ENCODE peak calls at places on chromosome 21, in eight cellular contexts. I is right lobe of liver, P is GM12878, N is K562, F is adrenal gland, T is A549, Z is spleen, X is esophagus squamous epithelium. K is an unnamed sample.

GRCh38 chr21:38989745-38990423 is 184.2 kb downstream of the ETS2 start:
- DNase-seq in I (no peak), P (no peak), N (no peak), F (peak), T (no peak), Z (no peak), X (no peak), K (no peak)

GRCh38 chr21:31555741-31556191 is 103.7 kb upstream of the SOD1 start:
- DNase-seq in I (no peak), P (no peak), N (no peak), F (no peak), T (no peak), Z (no peak), X (no peak), K (no peak)

GRCh38 chr21:32611471-32611997 is 643 bp downstream of the CFAP298 start:
- DNase-seq in I (no peak), P (no peak), N (peak), F (peak), T (peak), Z (peak), X (no peak), K (peak)

GRCh38 chr21:37043818-37044217 is 29.1 kb downstream of the PIGP start:
- DNase-seq in I (no peak), P (no peak), N (no peak), F (no peak), T (no peak), Z (no peak), X (no peak), K (no peak)

GRCh38 chr21:16815228-16815627 is 697.6 kb upstream of the CXADR start:
- DNase-seq in I (no peak), P (no peak), N (no peak), F (no peak), T (no peak), Z (no peak), X (no peak), K (no peak)

GRCh38 chr21:37787456-37787855 is 128.8 kb downstream of the KCNJ6 start:
- DNase-seq in I (no peak), P (no peak), N (no peak), F (no peak), T (peak), Z (no peak), X (no peak), K (no peak)

GRCh38 chr21:31351438-31351837 is 7.4 kb upstream of the TIAM1 start:
- DNase-seq in I (no peak), P (no peak), N (no peak), F (no peak), T (peak), Z (no peak), X (no peak), K (no peak)

GRCh38 chr21:17270234-17270633 is 242.6 kb upstream of the CXADR start:
- DNase-seq in I (no peak), P (no peak), N (peak), F (peak), T (peak), Z (no peak), X (no peak), K (no peak)

GRCh38 chr21:32565856-32566465 is 19.4 kb downstream of the TCP10L start:
- DNase-seq in I (no peak), P (no peak), N (no peak), F (no peak), T (no peak), Z (no peak), X (no peak), K (no peak)

GRCh38 chr21:25456672-25457071 is 150.6 kb downstream of the MRPL39 start:
- DNase-seq in I (no peak), P (peak), N (no peak), F (no peak), T (no peak), Z (no peak), X (no peak), K (no peak)

GRCh38 chr21:34132905-34133304 is 59.5 kb downstream of the MRPS6 start:
- DNase-seq in I (no peak), P (no peak), N (no peak), F (no peak), T (no peak), Z (no peak), X (no peak), K (no peak)

GRCh38 chr21:38847556-38847955 is 41.8 kb downstream of the ETS2 start:
- DNase-seq in I (peak), P (no peak), N (no peak), F (no peak), T (no peak), Z (no peak), X (no peak), K (no peak)

GRCh38 chr21:34243562-34243961 is 120.2 kb upstream of the KCNE2 start:
- DNase-seq in I (no peak), P (no peak), N (peak), F (peak), T (no peak), Z (no peak), X (no peak), K (no peak)

GRCh38 chr21:31671931-31672330 is 12.4 kb downstream of the SOD1 start:
- DNase-seq in I (no peak), P (no peak), N (no peak), F (no peak), T (no peak), Z (no peak), X (no peak), K (no peak)

GRCh38 chr21:45478115-45478801 is 64.0 kb downstream of the SLC19A1 start:
- DNase-seq in I (no peak), P (no peak), N (peak), F (peak), T (no peak), Z (peak), X (no peak), K (peak)

GRCh38 chr21:45476582-45476981 is 65.7 kb downstream of the SLC19A1 start:
- DNase-seq in I (no peak), P (no peak), N (no peak), F (no peak), T (no peak), Z (no peak), X (no peak), K (no peak)

GRCh38 chr21:45475797-45476570 is 66.3 kb downstream of the SLC19A1 start:
- DNase-seq in I (no peak), P (no peak), N (no peak), F (no peak), T (no peak), Z (no peak), X (no peak), K (no peak)

GRCh38 chr21:45478816-45479669 is 63.2 kb downstream of the SLC19A1 start:
- DNase-seq in I (no peak), P (no peak), N (no peak), F (no peak), T (no peak), Z (peak), X (no peak), K (no peak)

DNA sequence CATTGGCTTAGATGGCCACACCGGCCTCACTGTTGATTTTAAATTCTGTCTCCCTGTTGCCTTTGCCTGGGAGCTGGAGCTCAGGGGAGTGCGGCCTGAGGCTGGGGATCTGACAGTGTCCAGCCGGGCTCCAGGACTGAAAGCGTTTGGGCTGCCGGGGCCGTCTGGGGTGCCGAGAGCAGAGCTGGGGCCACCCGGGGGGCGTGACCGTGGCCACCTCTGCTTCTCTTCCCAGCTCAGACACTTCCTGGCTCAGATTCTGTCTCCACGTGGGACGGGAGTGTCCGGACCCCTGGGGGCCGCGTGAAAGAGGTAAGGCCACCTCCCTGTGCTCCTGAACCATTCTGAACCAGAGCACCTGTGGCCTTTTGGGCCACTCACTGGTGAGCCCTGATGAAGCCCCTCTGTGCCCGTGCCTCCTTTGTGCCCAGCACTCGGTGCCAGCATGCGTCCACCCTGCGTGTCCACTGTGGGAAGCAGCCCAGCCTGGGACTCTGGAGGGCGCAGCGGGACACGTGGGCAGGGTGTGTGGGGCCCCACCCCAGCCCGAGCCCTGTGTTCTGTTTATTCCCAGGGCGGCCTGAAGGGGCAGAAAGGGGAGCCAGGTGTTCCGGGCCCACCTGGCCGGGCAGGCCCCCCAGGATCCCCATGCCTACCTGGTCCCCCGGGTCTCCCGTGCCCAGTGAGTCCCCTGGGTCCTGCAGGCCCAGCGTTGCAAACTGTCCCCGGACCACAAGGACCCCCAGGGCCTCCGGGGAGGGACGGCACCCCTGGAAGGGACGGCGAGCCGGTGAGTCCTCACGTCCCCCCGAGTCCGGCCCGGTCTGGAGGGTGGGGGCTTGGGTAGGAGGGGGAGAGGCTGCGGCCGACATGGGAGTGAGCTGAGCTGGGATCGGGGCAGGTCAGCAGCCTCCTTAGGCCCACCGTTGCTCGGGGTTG is 64.8 kb downstream of the SLC19A1 start:
- DNase-seq in I (no peak), P (no peak), N (no peak), F (no peak), T (no peak), Z (no peak), X (no peak), K (no peak)
- TF ChIP-seq CTCF in I (no peak), P (no peak), N (no peak), F (no peak), T (no peak), Z (no peak), X (no peak), K (no peak)

DNA sequence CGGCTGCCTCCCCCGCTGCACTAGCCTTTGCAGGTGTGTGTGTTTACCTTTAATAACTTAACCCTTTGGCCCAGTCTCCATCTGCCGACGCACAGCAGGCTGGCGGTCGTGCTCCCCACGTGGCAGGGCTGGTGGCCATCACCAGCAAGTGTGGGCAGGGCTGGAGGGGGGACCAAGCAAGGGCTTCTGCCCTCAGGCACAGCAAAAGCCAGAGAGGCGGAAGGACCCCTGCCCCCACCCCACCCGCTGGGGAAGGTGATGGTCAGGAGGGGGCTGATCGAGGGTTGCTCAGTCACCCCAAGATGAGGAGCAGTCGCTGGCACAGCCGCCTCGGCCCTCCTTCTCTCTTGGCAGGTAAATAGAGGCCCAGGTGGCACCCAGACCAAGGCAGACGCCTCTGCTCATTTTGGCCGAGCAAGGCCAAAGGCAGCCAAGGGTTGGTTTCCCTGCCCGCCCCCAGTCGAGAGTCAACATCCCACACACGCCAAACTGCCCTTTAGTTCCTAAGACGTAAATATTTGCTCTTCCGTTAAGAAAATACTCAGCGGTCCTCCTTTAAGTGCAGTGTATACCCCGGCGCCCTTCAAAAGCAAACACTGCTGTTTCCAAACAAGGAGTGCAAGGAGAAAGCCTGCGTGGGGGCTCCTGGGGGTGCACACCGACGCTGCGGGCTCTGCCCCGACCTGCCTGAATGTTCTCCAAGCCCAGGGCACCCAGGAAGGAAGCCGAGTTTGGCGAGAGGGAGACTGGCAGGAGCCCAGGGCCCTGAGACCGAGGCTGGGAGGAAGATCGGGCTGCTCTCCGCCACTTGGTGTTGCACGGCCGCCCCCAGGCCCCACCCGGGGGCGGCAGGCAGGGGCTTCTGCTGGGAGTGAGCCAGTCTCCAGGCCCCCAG is 82.7 kb downstream of the SIK1 start:
- DNase-seq in I (no peak), P (no peak), N (no peak), F (no peak), T (peak), Z (no peak), X (no peak), K (no peak)
- TF ChIP-seq POLR2A in I (no peak), P (no peak), N (no peak), F (no peak), T (no peak), Z (no peak), X (no peak), K (no peak)

GRCh38 chr21:15061747-15062146 is 3.1 kb downstream of the NRIP1 start:
- DNase-seq in I (no peak), P (no peak), N (no peak), F (no peak), T (no peak), Z (no peak), X (no peak), K (no peak)
- H3K4me3 ChIP-seq in I (no peak), P (peak), N (peak), F (no peak), T (peak), Z (no peak), X (peak), K (peak)

GRCh38 chr21:42164064-42164789 is 54.7 kb upstream of the ABCG1 start:
- DNase-seq in I (peak), P (no peak), N (peak), F (peak), T (no peak), Z (peak), X (no peak), K (peak)
- TF ChIP-seq CTCF in I (peak), P (peak), N (peak), F (peak), T (peak), Z (peak), X (peak), K (peak)

GRCh38 chr21:30240661-30241060 is 24.8 kb upstream of the CLDN8 start:
- DNase-seq in I (no peak), P (no peak), N (no peak), F (no peak), T (no peak), Z (no peak), X (no peak), K (no peak)

GRCh38 chr21:30248844-30249243 is 32.9 kb upstream of the CLDN8 start:
- DNase-seq in I (no peak), P (no peak), N (no peak), F (no peak), T (no peak), Z (no peak), X (no peak), K (no peak)

GRCh38 chr21:30238168-30238567 is 22.3 kb upstream of the CLDN8 start:
- DNase-seq in I (no peak), P (no peak), N (no peak), F (no peak), T (no peak), Z (no peak), X (no peak), K (no peak)

GRCh38 chr21:30243691-30244090 is 27.8 kb upstream of the CLDN8 start:
- DNase-seq in I (no peak), P (no peak), N (no peak), F (no peak), T (no peak), Z (no peak), X (no peak), K (no peak)
- TF ChIP-seq POLR2A in I (no peak), P (no peak), N (no peak), F (no peak), T (no peak), Z (no peak), X (no peak), K (no peak)

GRCh38 chr21:43789276-43790052 is at the start of gene RRP1:
- DNase-seq in I (peak), P (peak), N (peak), F (peak), T (peak), Z (peak), X (peak), K (peak)
- H3K4me3 ChIP-seq in I (peak), P (peak), N (peak), F (peak), T (peak), Z (peak), X (peak), K (peak)

DNA sequence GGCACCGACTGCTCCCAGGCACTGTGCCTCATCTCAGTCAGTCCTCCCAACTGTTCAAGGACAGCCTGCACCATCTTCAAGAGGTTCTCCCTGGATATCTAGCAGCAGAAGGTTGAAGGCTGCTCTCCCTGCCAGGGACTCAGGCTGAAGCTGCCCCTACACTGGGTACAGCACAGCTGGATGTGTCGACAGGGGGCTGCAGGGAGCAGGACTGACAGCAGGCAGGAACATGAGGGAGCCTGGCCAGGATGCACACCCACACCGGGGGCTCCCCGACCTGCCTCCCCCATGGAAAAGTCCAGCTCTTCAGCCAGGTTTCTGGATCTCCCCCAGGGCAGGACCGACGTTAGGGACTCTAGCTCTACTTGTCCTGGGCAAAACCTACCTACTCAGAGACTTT is 20.5 kb downstream of the SETD4 start:
- DNase-seq in I (no peak), P (no peak), N (no peak), F (no peak), T (no peak), Z (no peak), X (no peak), K (no peak)
- TF ChIP-seq CTCF in I (no peak), P (no peak), N (no peak), F (no peak), T (no peak), Z (no peak), X (no peak), K (no peak)

GRCh38 chr21:44531606-44532128 is 8.3 kb downstream of the KRTAP10-1 start:
- DNase-seq in I (no peak), P (no peak), N (no peak), F (no peak), T (no peak), Z (peak), X (no peak), K (no peak)
- TF ChIP-seq POLR2A in I (no peak), P (no peak), N (no peak), F (no peak), T (no peak), Z (no peak), X (no peak), K (no peak)

K was measured in Peyer's patch.